ENCODE peak calls at places on chromosomes 2 and 18, in seven cellular contexts. J, G, L, M, Z, E and R are unnamed samples.

GRCh38 chr2:71336802-71337201 is 5.2 kb downstream of the ZNF638 start:
- DNase-seq in J (no peak), G (no peak), L (no peak), M (no peak), Z (no peak), E (no peak), R (no peak)

GRCh38 chr18:6355789-6356589 is 58.7 kb downstream of the L3MBTL4 start:
- DNase-seq in J (no peak), G (no peak), L (no peak), M (no peak), Z (no peak), E (no peak), R (no peak)

GRCh38 chr18:21053127-21053526 is 58.5 kb downstream of the ROCK1 start:
- DNase-seq in J (no peak), G (no peak), L (no peak), M (peak), Z (no peak), E (no peak), R (no peak)

GRCh38 chr2:26540977-26541376 is 63.1 kb upstream of the OTOF start:
- DNase-seq in J (no peak), G (no peak), L (no peak), M (no peak), Z (no peak), E (no peak), R (no peak)

GRCh38 chr2:139529045-139529444 is 748.9 kb upstream of the NXPH2 start:
- DNase-seq in J (no peak), G (no peak), L (peak), M (no peak), Z (no peak), E (no peak), R (no peak)

GRCh38 chr18:68033466-68033865 is 516.9 kb upstream of the DSEL start:
- DNase-seq in J (no peak), G (no peak), L (no peak), M (no peak), Z (no peak), E (no peak), R (no peak)

GRCh38 chr2:199455533-199456382 is 2.0 kb downstream of the SATB2 start:
- DNase-seq in J (peak), G (no peak), L (peak), M (peak), Z (no peak), E (no peak), R (peak)

GRCh38 chr2:105780606-105781005 is 35.9 kb downstream of the NCK2 start:
- DNase-seq in J (no peak), G (no peak), L (no peak), M (no peak), Z (no peak), E (no peak), R (no peak)

GRCh38 chr2:58907644-58908043 is 666.5 kb upstream of the FANCL start:
- DNase-seq in J (no peak), G (no peak), L (no peak), M (no peak), Z (no peak), E (no peak), R (no peak)

GRCh38 chr18:74499633-74500032 is 3.5 kb downstream of the CNDP2 start:
- DNase-seq in J (peak), G (peak), L (peak), M (no peak), Z (peak), E (no peak), R (peak)

GRCh38 chr2:36214682-36215081 is 140.9 kb upstream of the CRIM1 start:
- DNase-seq in J (no peak), G (no peak), L (no peak), M (no peak), Z (no peak), E (no peak), R (no peak)

GRCh38 chr18:59233017-59233410 is 13.1 kb downstream of the GRP start:
- DNase-seq in J (no peak), G (no peak), L (no peak), M (no peak), Z (no peak), E (no peak), R (no peak)

GRCh38 chr2:178479758-178480226 is 465 bp upstream of the PLEKHA3 start:
- DNase-seq in J (no peak), G (no peak), L (no peak), M (no peak), Z (no peak), E (no peak), R (no peak)

GRCh38 chr2:239725551-239725890 is 299.6 kb downstream of the NDUFA10 start:
- DNase-seq in J (no peak), G (no peak), L (peak), M (no peak), Z (no peak), E (no peak), R (no peak)

GRCh38 chr2:109638807-109639206 is 24.6 kb downstream of the SOWAHC start:
- DNase-seq in J (no peak), G (no peak), L (no peak), M (no peak), Z (no peak), E (no peak), R (no peak)

GRCh38 chr2:146661494-146662096 is 1183.2 kb upstream of the ACVR2A start:
- DNase-seq in J (peak), G (no peak), L (no peak), M (peak), Z (no peak), E (no peak), R (no peak)

GRCh38 chr2:117523267-117523666 is 291.2 kb upstream of the DDX18 start:
- DNase-seq in J (no peak), G (peak), L (peak), M (no peak), Z (peak), E (no peak), R (no peak)

GRCh38 chr2:107588960-107589542 is 237.6 kb upstream of the RGPD4 start:
- DNase-seq in J (no peak), G (no peak), L (no peak), M (no peak), Z (no peak), E (no peak), R (no peak)

DNA sequence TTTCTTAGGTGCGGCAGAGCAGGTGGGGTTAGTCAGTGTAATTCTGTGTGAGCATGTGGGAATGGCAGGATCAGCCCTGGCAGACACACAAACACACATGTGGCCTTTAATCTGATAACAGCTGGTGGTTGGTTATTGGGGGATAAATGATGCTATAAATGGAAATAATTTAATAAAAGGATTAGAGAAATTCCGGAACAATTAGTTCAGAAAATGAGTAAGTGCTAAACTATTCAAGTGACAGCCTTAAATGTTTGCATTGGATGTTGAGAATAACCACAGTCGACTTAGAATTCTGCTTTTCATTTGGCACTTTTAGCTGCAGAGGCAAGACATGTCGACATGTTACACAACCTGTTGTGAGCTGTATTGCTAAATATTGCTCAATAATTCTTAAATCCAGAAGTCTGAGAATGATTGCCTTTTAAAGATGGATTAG is 7.2 kb downstream of the SMYD1 start:
- DNase-seq in J (no peak), G (no peak), L (no peak), M (no peak), Z (no peak), E (no peak), R (no peak)
- TF ChIP-seq POLR2AphosphoS5 in J (no peak), G (no peak), L (no peak), M (no peak), Z (no peak), E (no peak), R (no peak)

GRCh38 chr2:13240061-13240460 is 523.3 kb downstream of the TRIB2 start:
- DNase-seq in J (no peak), G (no peak), L (no peak), M (no peak), Z (no peak), E (no peak), R (no peak)
- TF ChIP-seq POLR2A in J (no peak), G (no peak), L (no peak), M (no peak), Z (no peak), E (no peak), R (no peak)

GRCh38 chr2:48146552-48146951 is 240.3 kb upstream of the FBXO11 start:
- DNase-seq in J (no peak), G (no peak), L (no peak), M (no peak), Z (no peak), E (no peak), R (no peak)

GRCh38 chr2:48148841-48149240 is 242.5 kb upstream of the FBXO11 start:
- DNase-seq in J (peak), G (no peak), L (no peak), M (no peak), Z (no peak), E (no peak), R (no peak)

GRCh38 chr2:48144777-48145176 is 238.5 kb upstream of the FBXO11 start:
- DNase-seq in J (peak), G (no peak), L (no peak), M (no peak), Z (no peak), E (no peak), R (no peak)

GRCh38 chr2:48145845-48146452 is 239.7 kb upstream of the FBXO11 start:
- DNase-seq in J (peak), G (no peak), L (no peak), M (peak), Z (no peak), E (no peak), R (no peak)

DNA sequence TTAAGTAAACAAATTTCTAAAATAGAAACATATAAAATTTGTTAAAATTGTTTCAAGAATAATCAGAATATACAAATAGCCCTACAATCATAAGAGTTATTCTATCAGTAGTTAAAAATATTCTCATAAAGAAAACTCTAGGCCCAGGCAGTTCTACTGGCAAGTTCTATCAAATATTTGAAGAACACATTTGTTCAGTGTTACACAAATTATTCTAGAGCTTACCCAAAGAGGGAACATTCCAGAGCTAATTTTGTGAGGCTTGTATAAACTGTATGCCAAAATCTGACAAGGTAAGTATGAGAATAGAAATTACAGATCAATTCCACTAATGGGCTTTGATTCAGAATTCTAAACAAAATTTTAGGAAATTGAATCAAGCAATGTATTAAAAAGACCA is 241.4 kb upstream of the FBXO11 start:
- DNase-seq in J (no peak), G (no peak), L (no peak), M (no peak), Z (no peak), E (no peak), R (no peak)
- TF ChIP-seq POLR2AphosphoS5 in J (no peak), G (no peak), L (no peak), M (no peak), Z (no peak), E (no peak), R (no peak)

GRCh38 chr2:37832590-37833197 is 92.4 kb upstream of the RMDN2 start:
- DNase-seq in J (peak), G (peak), L (peak), M (peak), Z (peak), E (peak), R (peak)
- TF ChIP-seq POLR2A in J (no peak), G (no peak), L (no peak), M (no peak), Z (no peak), E (no peak), R (no peak)